ENCODE peak calls at places on chromosomes 3 and 15, in four cellular contexts. W is K562, N is HepG2, G is HCT116. B is an unnamed sample.

GRCh38 chr3:15903164-15903563 is 105.4 kb upstream of the ANKRD28 start:
- DNase-seq in W (no peak), N (no peak), G (no peak), B (no peak)

GRCh38 chr3:54126551-54126950 is 4.2 kb downstream of the CACNA2D3 start:
- DNase-seq in W (no peak), N (no peak), G (no peak), B (no peak)

GRCh38 chr15:67873777-67874176 is 33.9 kb upstream of the RNU6-1 start:
- DNase-seq in W (no peak), N (no peak), G (no peak), B (peak)

GRCh38 chr15:37819191-37819590 is 115.2 kb upstream of the TMCO5A start:
- DNase-seq in W (no peak), N (no peak), G (no peak), B (no peak)

GRCh38 chr3:123272547-123272946 is 70.8 kb downstream of the SEC22A start:
- DNase-seq in W (no peak), N (no peak), G (no peak), B (no peak)

GRCh38 chr15:56342653-56343052 is 22.6 kb upstream of the TEX9 start:
- DNase-seq in W (no peak), N (no peak), G (no peak), B (no peak)

GRCh38 chr3:46191730-46192129 is 16.4 kb downstream of the CCR1 start:
- DNase-seq in W (no peak), N (no peak), G (no peak), B (no peak)

GRCh38 chr3:58065700-58066167 is 57.5 kb downstream of the FLNB start:
- DNase-seq in W (no peak), N (peak), G (no peak), B (no peak)

GRCh38 chr15:65306551-65306950 is 2.1 kb downstream of the RNU5B-1 start:
- DNase-seq in W (no peak), N (no peak), G (no peak), B (no peak)

GRCh38 chr3:175651716-175652115 is 792.6 kb downstream of the NAALADL2 start:
- DNase-seq in W (no peak), N (no peak), G (no peak), B (no peak)

GRCh38 chr15:66730168-66731014 is 28.4 kb downstream of the SMAD6 start:
- DNase-seq in W (no peak), N (no peak), G (no peak), B (no peak)

GRCh38 chr3:71304684-71305083 is 278.8 kb downstream of the FOXP1 start:
- DNase-seq in W (peak), N (peak), G (no peak), B (peak)

GRCh38 chr3:193593666-193594025 is 638 bp downstream of the OPA1 start:
- DNase-seq in W (peak), N (peak), G (no peak), B (peak)

GRCh38 chr3:5767304-5767703 is 579.8 kb downstream of the EDEM1 start:
- DNase-seq in W (peak), N (no peak), G (no peak), B (no peak)

GRCh38 chr3:71805691-71806090 is 20.7 kb upstream of the PROK2 start:
- DNase-seq in W (no peak), N (no peak), G (no peak), B (no peak)

GRCh38 chr3:187165144-187165543 is 25.8 kb upstream of the RPL39L start:
- DNase-seq in W (peak), N (peak), G (peak), B (peak)

GRCh38 chr3:188827593-188827992 is 344.2 kb upstream of the TPRG1 start:
- DNase-seq in W (no peak), N (no peak), G (no peak), B (no peak)

GRCh38 chr3:134721214-134721613 is 70.4 kb upstream of the KY start:
- DNase-seq in W (no peak), N (no peak), G (no peak), B (no peak)

GRCh38 chr3:9071982-9072666 is 108.9 kb upstream of the RAD18 start:
- DNase-seq in W (no peak), N (no peak), G (no peak), B (no peak)

GRCh38 chr3:187551419-187551818 is 118.8 kb downstream of the SST start:
- DNase-seq in W (no peak), N (no peak), G (no peak), B (no peak)

GRCh38 chr15:36688310-36689102 is 109.1 kb downstream of the CDIN1 start:
- DNase-seq in W (peak), N (no peak), G (no peak), B (no peak)

GRCh38 chr15:27250223-27250622 is 279.2 kb downstream of the GABRG3 start:
- DNase-seq in W (peak), N (no peak), G (no peak), B (peak)

GRCh38 chr3:189071452-189071851 is 100.3 kb upstream of the TPRG1 start:
- DNase-seq in W (no peak), N (no peak), G (no peak), B (no peak)

GRCh38 chr3:19886404-19886803 is 47.6 kb downstream of the EFHB start:
- DNase-seq in W (no peak), N (peak), G (no peak), B (no peak)

GRCh38 chr3:146161725-146162047 is 702 bp upstream of the PLOD2 start:
- DNase-seq in W (no peak), N (peak), G (no peak), B (no peak)

GRCh38 chr3:126618760-126619159 is 36.2 kb downstream of the TXNRD3 start:
- DNase-seq in W (no peak), N (no peak), G (no peak), B (no peak)

GRCh38 chr3:105051972-105052371 is 314.7 kb upstream of the ALCAM start:
- DNase-seq in W (no peak), N (no peak), G (no peak), B (no peak)

GRCh38 chr3:64560802-64561502 is 126.8 kb downstream of the ADAMTS9 start:
- DNase-seq in W (no peak), N (no peak), G (no peak), B (no peak)

GRCh38 chr3:134663646-134664456 is 13.0 kb upstream of the KY start:
- DNase-seq in W (no peak), N (no peak), G (no peak), B (no peak)

GRCh38 chr3:90056633-90057032 is 949.2 kb downstream of the EPHA3 start:
- DNase-seq in W (no peak), N (no peak), G (no peak), B (no peak)

GRCh38 chr3:109112946-109113345 is 5.0 kb downstream of the MORC1 start:
- DNase-seq in W (no peak), N (no peak), G (no peak), B (no peak)

GRCh38 chr15:63045438-63046278 is 3.1 kb downstream of the TPM1 start:
- DNase-seq in W (no peak), N (no peak), G (no peak), B (no peak)

GRCh38 chr3:146313411-146314111 is 62.7 kb upstream of the PLSCR4 start:
- DNase-seq in W (no peak), N (no peak), G (peak), B (no peak)

GRCh38 chr15:69163124-69163669 is 2.8 kb downstream of the GLCE start:
- DNase-seq in W (peak), N (no peak), G (no peak), B (no peak)

GRCh38 chr15:69161878-69162213 is 1.4 kb downstream of the GLCE start:
- DNase-seq in W (no peak), N (no peak), G (no peak), B (no peak)

GRCh38 chr15:69160141-69160975 is at the start of gene GLCE:
- DNase-seq in W (peak), N (peak), G (peak), B (peak)

GRCh38 chr15:69159805-69160140 is 662 bp upstream of the GLCE start:
- DNase-seq in W (no peak), N (no peak), G (no peak), B (no peak)

GRCh38 chr15:69160976-69161877 is 792 bp downstream of the GLCE start:
- DNase-seq in W (peak), N (peak), G (peak), B (peak)
- TF ChIP-seq JUND in W (no peak), N (no peak), G (no peak), B (no peak)

GRCh38 chr3:11794927-11795326 is 51.8 kb downstream of the TAMM41 start:
- DNase-seq in W (no peak), N (no peak), G (no peak), B (no peak)
- TF ChIP-seq JUND in W (no peak), N (no peak), G (no peak), B (no peak)

GRCh38 chr3:42264399-42265058 is 1.5 kb downstream of the CCK start:
- DNase-seq in W (peak), N (no peak), G (no peak), B (no peak)
- TF ChIP-seq JUND in W (no peak), N (no peak), G (no peak), B (no peak)

GRCh38 chr3:177807150-177807875 is 610.0 kb upstream of the TBL1XR1 start:
- DNase-seq in W (no peak), N (no peak), G (no peak), B (no peak)

GRCh38 chr3:177812492-177812891 is 615.2 kb upstream of the TBL1XR1 start:
- DNase-seq in W (no peak), N (no peak), G (no peak), B (no peak)

GRCh38 chr3:177811835-177812234 is 614.6 kb upstream of the TBL1XR1 start:
- DNase-seq in W (no peak), N (no peak), G (no peak), B (no peak)

GRCh38 chr3:177811111-177811510 is 613.8 kb upstream of the TBL1XR1 start:
- DNase-seq in W (no peak), N (no peak), G (no peak), B (no peak)

DNA sequence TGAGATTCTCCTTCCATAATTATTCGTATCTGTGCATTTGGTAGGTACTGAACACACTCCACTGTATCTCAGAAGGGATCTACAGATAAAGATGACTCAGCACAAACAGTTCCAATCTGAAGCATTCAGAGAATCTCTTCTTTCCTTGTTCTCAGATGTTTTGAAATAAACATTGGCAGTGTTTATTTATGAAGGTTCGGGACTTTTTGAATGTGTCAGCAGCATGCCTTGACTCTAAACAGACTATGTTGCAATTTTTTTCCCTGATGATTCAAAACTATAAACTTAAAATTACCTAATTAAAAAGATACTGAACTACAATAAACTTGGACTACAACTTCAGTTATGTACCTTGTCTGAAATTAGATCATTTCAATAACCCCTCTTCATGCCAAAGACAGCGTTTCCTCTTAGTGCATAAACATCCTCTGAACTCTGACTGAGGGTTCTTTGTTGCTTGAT is 612.9 kb upstream of the TBL1XR1 start:
- DNase-seq in W (no peak), N (peak), G (no peak), B (peak)
- TF ChIP-seq JUND in W (no peak), N (no peak), G (no peak), B (peak)

GRCh38 chr15:40368701-40369473 is 10.9 kb downstream of the DISP2 start:
- DNase-seq in W (no peak), N (no peak), G (no peak), B (no peak)

GRCh38 chr15:40369474-40369869 is 11.5 kb downstream of the DISP2 start:
- DNase-seq in W (no peak), N (no peak), G (no peak), B (no peak)

GRCh38 chr15:40369971-40370370 is 12.0 kb downstream of the DISP2 start:
- DNase-seq in W (no peak), N (no peak), G (no peak), B (no peak)

GRCh38 chr15:40377606-40378005 is 4.9 kb upstream of the KNSTRN start:
- DNase-seq in W (no peak), N (no peak), G (no peak), B (no peak)

GRCh38 chr15:40372966-40373365 is 9.6 kb upstream of the KNSTRN start:
- DNase-seq in W (no peak), N (no peak), G (no peak), B (no peak)
- TF ChIP-seq JUND in W (no peak), N (no peak), G (no peak), B (no peak)